ENCODE peak calls at places on chromosomes 4 and X, in five cellular contexts. G is kidney tubule cell, M is AG08396, X is HTR-8/SVneo, Q is bronchial epithelial cell. A is an unnamed sample.

GRCh38 chr4:36310793-36311192 is 29.4 kb downstream of the DTHD1 start:
- DNase-seq in Q (no peak), G (no peak), X (no peak), M (no peak), A (peak)

GRCh38 chr4:69054578-69055200 is 41.6 kb upstream of the UGT2B7 start:
- DNase-seq in X (peak), M (peak), G (peak), Q (peak), A (no peak)

GRCh38 chrX:31070057-31070468 is 1.8 kb downstream of the FTHL17 start:
- DNase-seq in G (peak), Q (peak), X (no peak), M (no peak), A (no peak)

GRCh38 chr4:8143392-8144140 is 15.0 kb downstream of the ABLIM2 start:
- DNase-seq in X (no peak), G (peak), M (no peak), Q (no peak), A (no peak)

GRCh38 chr4:176137626-176138025 is 57.8 kb downstream of the SPATA4 start:
- DNase-seq in Q (peak), X (no peak), M (peak), G (peak), A (no peak)

GRCh38 chrX:153599192-153600031 is 473 bp upstream of the CCNQ start:
- DNase-seq in Q (peak), M (peak), X (peak), G (peak), A (peak)

GRCh38 chrX:119502727-119503483 is 34.7 kb downstream of the SLC25A5 start:
- DNase-seq in M (no peak), X (no peak), G (peak), Q (peak), A (no peak)

GRCh38 chr4:141098163-141098562 is 35.1 kb downstream of the RNF150 start:
- DNase-seq in G (no peak), M (no peak), Q (no peak), X (no peak), A (no peak)

GRCh38 chr4:113673450-113673849 is 88.1 kb downstream of the CAMK2D start:
- DNase-seq in M (no peak), G (peak), X (peak), Q (peak), A (no peak)

GRCh38 chrX:95056901-95057300 is 1382.9 kb downstream of the FAM133A start:
- DNase-seq in G (peak), X (no peak), M (no peak), Q (no peak), A (no peak)

GRCh38 chr4:56118845-56119244 is 170.1 kb downstream of the CEP135 start:
- DNase-seq in M (no peak), Q (no peak), X (no peak), G (no peak), A (no peak)

GRCh38 chrX:133412246-133412645 is 3.0 kb downstream of the GPC4 start:
- DNase-seq in G (peak), Q (no peak), M (peak), X (no peak), A (no peak)

GRCh38 chr4:146243141-146243882 is 29.0 kb downstream of the REELD1 start:
- DNase-seq in Q (peak), X (no peak), M (peak), G (peak), A (peak)

GRCh38 chr4:161419822-161420221 is 744.0 kb downstream of the FSTL5 start:
- DNase-seq in Q (peak), X (peak), G (peak), M (no peak), A (peak)

A was measured in adrenal gland.